ENCODE peak calls at places on chromosomes 2 and 18, in four cellular contexts. Q is small intestine, R is adipocyte, J is SK-N-SH. I is an unnamed sample.

GRCh38 chr2:178799305-178799704 is 7.9 kb downstream of the TTN start:
- DNase-seq in Q (no peak), R (no peak), J (no peak), I (no peak)

GRCh38 chr18:36464126-36464651 is 166.7 kb downstream of the FHOD3 start:
- DNase-seq in Q (peak; percentile 21), R (no peak), J (no peak), I (no peak)

GRCh38 chr2:157311706-157312105 is 13.9 kb downstream of the ERMN start:
- DNase-seq in Q (no peak), R (no peak), J (no peak), I (no peak)

GRCh38 chr2:200359552-200359951 is 53.1 kb downstream of the SPATS2L start:
- DNase-seq in Q (no peak), R (no peak), J (no peak), I (no peak)

GRCh38 chr18:72820571-72820970 is 47.2 kb downstream of the NETO1 start:
- DNase-seq in Q (no peak), R (no peak), J (no peak), I (no peak)

GRCh38 chr18:39389800-39390379 is 1824.3 kb upstream of the CELF4 start:
- DNase-seq in Q (no peak), R (no peak), J (no peak), I (no peak)

GRCh38 chr2:196592912-196593881 is 46.3 kb upstream of the CCDC150 start:
- DNase-seq in Q (peak; percentile 5), R (peak; percentile 84), J (peak; percentile 90), I (no peak)

GRCh38 chr2:79935771-79936657 is 368.5 kb downstream of the LRRTM1 start:
- DNase-seq in Q (peak; percentile 71), R (peak; percentile 92), J (peak; percentile 48), I (peak; percentile 9)

GRCh38 chr2:85318222-85319182 is 9.3 kb downstream of the TGOLN2 start:
- DNase-seq in Q (no peak), R (peak; percentile 95), J (no peak), I (no peak)

GRCh38 chr2:42268528-42269151 is 92.4 kb downstream of the COX7A2L start:
- DNase-seq in Q (no peak), R (no peak), J (no peak), I (no peak)

GRCh38 chr2:65620026-65620425 is 187.6 kb upstream of the SPRED2 start:
- DNase-seq in Q (no peak), R (no peak), J (no peak), I (no peak)

GRCh38 chr2:96205238-96205637 is 3.4 kb downstream of the STARD7 start:
- DNase-seq in Q (no peak), R (peak; percentile 65), J (no peak), I (no peak)
- H3K4me1 ChIP-seq in Q (peaks cover 33% of the 10 kb centered on the region), R (peaks cover 77% of the 10 kb centered on the region), J (peaks cover 27% of the 10 kb centered on the region), I (peaks cover 12% of the 10 kb centered on the region)

DNA sequence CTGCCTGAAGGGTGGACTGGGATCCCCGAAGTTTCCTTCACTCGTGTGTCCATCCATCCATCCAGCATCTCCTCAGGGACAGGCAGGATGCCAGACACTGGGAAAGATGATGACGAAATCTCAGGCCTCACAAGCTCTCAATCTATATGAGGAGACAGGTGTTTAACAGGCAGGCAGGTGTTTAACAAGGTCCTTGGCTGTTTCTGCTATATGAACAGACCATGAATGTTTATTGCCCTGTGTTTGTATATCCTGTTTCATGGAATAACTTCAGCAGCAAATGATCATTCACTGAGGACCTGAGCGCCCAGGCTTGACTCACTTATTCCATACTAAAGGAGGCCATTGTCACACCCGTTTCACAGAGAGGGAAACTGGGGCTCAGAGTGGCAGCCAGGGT is 685.8 kb upstream of the HS6ST1 start:
- DNase-seq in Q (peak; percentile 35), R (no peak), J (no peak), I (no peak)
- H3K4me1 ChIP-seq in Q (no peaks in the 10 kb centered on the region), R (no peaks in the 10 kb centered on the region), J (no peaks in the 10 kb centered on the region), I (no peaks in the 10 kb centered on the region)

DNA sequence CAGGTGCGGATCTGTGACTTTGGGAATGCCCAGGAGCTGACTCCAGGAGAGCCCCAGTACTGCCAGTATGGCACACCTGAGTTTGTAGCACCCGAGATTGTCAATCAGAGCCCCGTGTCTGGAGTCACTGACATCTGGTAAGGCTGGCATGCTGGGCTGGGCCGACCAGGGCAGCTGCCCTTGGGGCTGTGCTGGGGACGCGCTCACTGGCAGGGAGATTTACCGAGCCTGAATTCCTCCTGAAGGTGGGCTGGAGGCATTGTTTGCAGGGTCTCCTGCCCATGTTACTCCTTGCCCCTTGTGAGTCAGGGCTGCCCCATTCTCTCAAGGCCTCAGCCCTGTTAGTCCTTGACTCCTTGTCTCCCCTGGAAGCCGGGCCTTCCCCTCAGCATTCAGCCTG is 18.7 kb upstream of the GMPPA start:
- DNase-seq in Q (no peak), R (no peak), J (no peak), I (no peak)
- H3K4me1 ChIP-seq in Q (no peaks in the 10 kb centered on the region), R (peaks cover 6% of the 10 kb centered on the region), J (peaks cover 18% of the 10 kb centered on the region), I (peaks cover 6% of the 10 kb centered on the region)

GRCh38 chr2:9256570-9257043 is 50.0 kb downstream of the ASAP2 start:
- DNase-seq in Q (no peak), R (peak; percentile 87), J (peak; percentile 73), I (no peak)

GRCh38 chr2:9258501-9258900 is 51.9 kb downstream of the ASAP2 start:
- DNase-seq in Q (no peak), R (peak; percentile 45), J (no peak), I (no peak)

GRCh38 chr2:9252002-9252357 is 45.4 kb downstream of the ASAP2 start:
- DNase-seq in Q (no peak), R (no peak), J (no peak), I (no peak)

GRCh38 chr2:9256147-9256546 is 49.5 kb downstream of the ASAP2 start:
- DNase-seq in Q (no peak), R (no peak), J (peak; percentile 62), I (no peak)

GRCh38 chr2:9255416-9255815 is 48.8 kb downstream of the ASAP2 start:
- DNase-seq in Q (no peak), R (no peak), J (no peak), I (no peak)
- H3K4me1 ChIP-seq in Q (peaks cover 2% of the 10 kb centered on the region), R (peaks cover 70% of the 10 kb centered on the region), J (peaks cover 70% of the 10 kb centered on the region), I (no peaks in the 10 kb centered on the region)

I was measured in prostate gland.